ENCODE peak calls at places on chromosomes 2 and 18, in four cellular contexts. F is neuronal stem cell, M is H9, Q is trophoblast cell. J is an unnamed sample.

GRCh38 chr2:214156971-214157370 is 253.9 kb upstream of the VWC2L start:
- DNase-seq in F (no peak), M (no peak), Q (no peak), J (no peak)

GRCh38 chr2:214649440-214650205 is 159.9 kb downstream of the BARD1 start:
- DNase-seq in F (no peak), M (no peak), Q (no peak), J (peak)

GRCh38 chr2:170013802-170014551 is 164.0 kb upstream of the MYO3B start:
- DNase-seq in F (peak), M (no peak), Q (peak), J (peak)

GRCh38 chr2:105358593-105358992 is 21.3 kb downstream of the C2orf49 start:
- DNase-seq in F (no peak), M (no peak), Q (no peak), J (no peak)

GRCh38 chr2:198756166-198756565 is 701.6 kb downstream of the SATB2 start:
- DNase-seq in F (no peak), M (no peak), Q (no peak), J (no peak)

GRCh38 chr2:219911541-219911940 is 284.1 kb downstream of the SLC4A3 start:
- DNase-seq in F (no peak), M (no peak), Q (peak), J (no peak)

GRCh38 chr2:105678346-105678745 is 66.4 kb upstream of the NCK2 start:
- DNase-seq in F (no peak), M (no peak), Q (no peak), J (no peak)

GRCh38 chr2:19769513-19769912 is 132.3 kb downstream of the TTC32 start:
- DNase-seq in F (no peak), M (no peak), Q (peak), J (no peak)

GRCh38 chr2:227436436-227436835 is 35.5 kb upstream of the AGFG1 start:
- DNase-seq in F (no peak), M (no peak), Q (no peak), J (no peak)

GRCh38 chr2:227430644-227431043 is 41.3 kb upstream of the AGFG1 start:
- DNase-seq in F (no peak), M (no peak), Q (peak), J (no peak)

GRCh38 chr2:227428731-227429285 is 41.1 kb upstream of the SCYGR1 start:
- DNase-seq in F (no peak), M (no peak), Q (no peak), J (no peak)

DNA sequence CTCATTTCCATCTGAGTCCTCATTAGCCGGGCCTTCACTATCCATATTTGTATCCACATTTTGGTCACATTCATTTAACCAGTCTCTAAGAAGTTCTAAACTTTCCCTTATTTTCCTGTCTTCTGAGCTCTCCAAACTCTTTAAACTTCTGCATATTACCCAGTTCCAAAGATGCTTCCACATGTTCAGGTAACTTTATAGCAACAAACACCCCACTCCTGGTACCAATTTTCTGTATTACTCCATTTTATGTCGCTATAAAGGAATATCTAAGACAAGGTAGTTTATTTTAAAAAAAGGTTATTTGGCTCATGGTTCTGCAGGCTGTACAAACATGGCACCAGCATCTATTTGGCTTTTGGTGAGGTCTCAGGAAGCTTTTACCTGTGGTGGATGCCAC is 38.8 kb upstream of the AGFG1 start:
- DNase-seq in F (no peak), M (no peak), Q (no peak), J (no peak)
- H2BK12ac ChIP-seq in F (no peak), M (no peak), Q (no peak), J (no peak)

GRCh38 chr2:62364786-62365185 is 141.2 kb downstream of the TMEM17 start:
- DNase-seq in F (no peak), M (no peak), Q (no peak), J (no peak)
- H2BK12ac ChIP-seq in F (no peak), M (no peak), Q (no peak), J (no peak)

GRCh38 chr18:79615586-79615985 is 64.0 kb upstream of the CTDP1 start:
- DNase-seq in F (no peak), M (no peak), Q (no peak), J (no peak)

GRCh38 chr18:79614211-79615028 is 65.2 kb upstream of the CTDP1 start:
- DNase-seq in F (no peak), M (no peak), Q (no peak), J (no peak)

GRCh38 chr18:79613186-79613931 is 66.2 kb upstream of the CTDP1 start:
- DNase-seq in F (no peak), M (no peak), Q (no peak), J (no peak)

GRCh38 chr18:79616651-79617518 is 62.7 kb upstream of the CTDP1 start:
- DNase-seq in F (peak), M (no peak), Q (no peak), J (peak)

DNA sequence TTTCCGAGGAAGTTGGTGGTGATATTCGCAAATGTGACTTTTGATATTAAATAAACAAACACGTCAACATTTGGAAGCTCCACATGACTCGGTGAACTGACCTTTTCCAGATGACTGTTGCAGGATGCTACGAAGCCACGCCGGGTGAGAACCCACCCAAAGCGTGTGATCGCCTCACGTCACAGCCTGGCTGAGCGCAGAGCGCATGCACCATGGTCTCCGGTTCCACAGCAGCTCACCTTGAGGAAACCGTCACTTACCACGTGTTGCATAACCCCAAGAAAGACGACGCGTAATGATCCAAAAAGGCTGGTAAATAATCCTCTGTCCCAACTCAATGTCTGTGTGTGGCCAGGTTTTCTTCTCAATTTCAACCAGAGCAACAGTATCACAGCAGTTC is 64.5 kb upstream of the CTDP1 start:
- DNase-seq in F (no peak), M (no peak), Q (no peak), J (no peak)
- H2BK12ac ChIP-seq in F (no peak), M (no peak), Q (no peak), J (no peak)

DNA sequence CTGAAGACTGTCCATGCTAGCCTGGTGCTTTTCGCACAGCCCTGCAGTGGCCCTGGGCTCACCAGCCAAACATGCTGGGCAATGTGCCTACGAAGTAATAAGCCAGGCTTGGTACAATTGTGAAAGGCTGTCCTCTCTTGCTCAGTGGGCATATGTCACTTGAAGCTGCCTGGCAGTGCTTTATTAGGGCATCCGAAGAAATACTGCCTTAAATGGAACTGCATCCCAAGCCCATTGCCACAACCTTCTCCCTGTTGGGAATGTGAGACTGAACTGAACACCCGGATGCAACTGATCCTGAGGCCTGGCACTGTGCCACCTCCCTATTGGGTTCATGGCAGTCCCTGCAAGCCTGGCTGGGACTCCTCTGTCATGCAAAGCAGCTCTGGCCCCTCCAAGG is 15.9 kb downstream of the CAPG start:
- DNase-seq in F (no peak), M (no peak), Q (no peak), J (no peak)
- H2BK12ac ChIP-seq in F (no peak), M (no peak), Q (no peak), J (no peak)

DNA sequence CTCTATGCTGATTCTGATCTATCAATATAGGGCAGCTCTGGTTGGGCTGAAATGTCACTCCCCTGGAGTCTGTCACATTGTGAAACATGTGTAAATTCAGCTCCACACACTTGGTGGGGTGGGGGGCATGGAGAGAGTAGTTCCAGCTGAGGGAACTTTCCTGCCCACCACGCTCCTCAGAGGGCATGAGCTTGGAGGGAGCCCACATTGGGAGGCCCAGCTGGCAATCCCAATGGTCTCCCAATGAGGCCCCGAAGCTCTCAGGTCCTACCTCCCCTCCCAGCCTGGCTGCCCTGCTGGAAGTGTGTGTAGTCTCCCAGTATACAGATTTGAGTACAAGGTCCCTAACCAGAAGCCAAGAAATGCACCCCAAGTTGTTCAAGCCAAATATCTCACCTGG is 31.5 kb downstream of the GYPC start:
- DNase-seq in F (no peak), M (no peak), Q (no peak), J (no peak)
- H2BK12ac ChIP-seq in F (no peak), M (no peak), Q (no peak), J (no peak)

J was measured in mesenchymal stem cell.